ENCODE peak calls at places on chromosomes 11 and 22, in seven cellular contexts. L is GM12878; Q is heart right ventricle; A is brain microvascular endothelial cell; G is foreskin keratinocyte; X is mammary epithelial cell; Y is CD8-positive, alpha-beta T cell. C is an unnamed sample.
A peak's percentile ranks its signal among the peaks of the same experiment; 100 is the strongest.

GRCh38 chr11:44566952-44567875 is 1.8 kb downstream of the CD82 start:
- DNase-seq in Y (no peak), X (no peak), A (no peak), Q (no peak), L (no peak), G (no peak), C (no peak)

GRCh38 chr11:82682003-82682751 is 51.5 kb downstream of the FAM181B start:
- DNase-seq in A (peak; percentile 49), Y (no peak), G (peak; percentile 36), L (peak; percentile 9), X (peak; percentile 62), Q (no peak), C (peak; percentile 48)

GRCh38 chr22:43239956-43240355 is 53.0 kb upstream of the TTLL12 start:
- DNase-seq in A (no peak), Q (no peak), X (no peak), G (no peak), L (no peak), Y (no peak), C (no peak)

GRCh38 chr11:26677566-26677965 is 44.3 kb downstream of the SLC5A12 start:
- DNase-seq in Y (no peak), L (no peak), X (peak; percentile 82), G (peak; percentile 75), A (no peak), Q (no peak), C (peak; percentile 19)

GRCh38 chr11:14953904-14954303 is 18.2 kb downstream of the CALCA start:
- DNase-seq in Y (no peak), X (no peak), L (no peak), Q (no peak), G (no peak), A (no peak), C (no peak)

GRCh38 chr11:122775675-122776271 is 62.5 kb upstream of the CRTAM start:
- DNase-seq in Q (no peak), L (no peak), Y (no peak), A (no peak), X (no peak), G (no peak), C (no peak)

GRCh38 chr11:7449196-7449840 is 36.0 kb upstream of the OLFML1 start:
- DNase-seq in X (no peak), Q (no peak), G (no peak), A (no peak), Y (no peak), L (no peak), C (no peak)

GRCh38 chr11:13118194-13118593 is 109.1 kb downstream of the RASSF10 start:
- DNase-seq in Q (no peak), X (peak; percentile 99), L (no peak), A (peak; percentile 85), G (peak; percentile 81), Y (no peak), C (peak; percentile 63)

GRCh38 chr11:107898270-107898669 is 30.0 kb upstream of the RAB39A start:
- DNase-seq in Y (no peak), L (peak; percentile 24), G (peak; percentile 15), X (peak; percentile 35), A (peak; percentile 35), Q (no peak), C (peak; percentile 38)

GRCh38 chr22:39409630-39410029 is 10.1 kb downstream of the TAB1 start:
- DNase-seq in G (no peak), Y (no peak), X (no peak), Q (no peak), L (no peak), A (no peak), C (no peak)

GRCh38 chr11:5831196-5831829 is 10.4 kb downstream of the OR52E6 start:
- DNase-seq in L (no peak), G (no peak), Y (no peak), X (peak; percentile 3), A (no peak), Q (no peak), C (no peak)

GRCh38 chr22:47631571-47632102 is 869.2 kb downstream of the TBC1D22A start:
- DNase-seq in A (no peak), G (peak; percentile 68), L (no peak), Q (no peak), X (no peak), Y (peak; percentile 29), C (no peak)

GRCh38 chr11:112459001-112459400 is 198.3 kb upstream of the PLET1 start:
- DNase-seq in Q (no peak), Y (no peak), G (no peak), X (no peak), A (no peak), L (no peak), C (no peak)

GRCh38 chr11:86812981-86813380 is 12.6 kb downstream of the PRSS23 start:
- DNase-seq in G (no peak), A (no peak), Y (no peak), L (no peak), X (no peak), Q (no peak), C (no peak)

GRCh38 chr11:128524172-128524571 is 63.2 kb downstream of the ETS1 start:
- DNase-seq in A (no peak), L (no peak), G (no peak), Q (no peak), X (no peak), Y (no peak), C (no peak)

GRCh38 chr11:101797335-101797734 is 117.5 kb upstream of the CEP126 start:
- DNase-seq in A (peak; percentile 14), Q (no peak), G (no peak), Y (no peak), X (no peak), L (no peak), C (no peak)

GRCh38 chr22:47053013-47053864 is 290.8 kb downstream of the TBC1D22A start:
- DNase-seq in L (no peak), Y (no peak), A (no peak), G (no peak), Q (peak; percentile 6), X (no peak), C (no peak)

GRCh38 chr11:135075740-135076139 is 663.7 kb upstream of the B3GAT1 start:
- DNase-seq in Q (peak; percentile 35), X (no peak), A (peak; percentile 59), G (no peak), L (no peak), Y (no peak), C (no peak)

GRCh38 chr11:16572946-16573345 is 165.5 kb upstream of the C11orf58 start:
- DNase-seq in G (no peak), X (no peak), Y (no peak), Q (no peak), L (no peak), A (no peak), C (no peak)

GRCh38 chr11:73931039-73931645 is 19.7 kb upstream of the DNAJB13 start:
- DNase-seq in L (no peak), A (peak; percentile 80), X (peak; percentile 68), Y (no peak), G (peak; percentile 31), Q (no peak), C (peak; percentile 56)
- TF ChIP-seq CTCF in L (peak; percentile 60), A (peak; percentile 67), X (peak; percentile 55), Y (no peak), G (peak; percentile 71), Q (peak; percentile 28), C (peak; percentile 30)

DNA sequence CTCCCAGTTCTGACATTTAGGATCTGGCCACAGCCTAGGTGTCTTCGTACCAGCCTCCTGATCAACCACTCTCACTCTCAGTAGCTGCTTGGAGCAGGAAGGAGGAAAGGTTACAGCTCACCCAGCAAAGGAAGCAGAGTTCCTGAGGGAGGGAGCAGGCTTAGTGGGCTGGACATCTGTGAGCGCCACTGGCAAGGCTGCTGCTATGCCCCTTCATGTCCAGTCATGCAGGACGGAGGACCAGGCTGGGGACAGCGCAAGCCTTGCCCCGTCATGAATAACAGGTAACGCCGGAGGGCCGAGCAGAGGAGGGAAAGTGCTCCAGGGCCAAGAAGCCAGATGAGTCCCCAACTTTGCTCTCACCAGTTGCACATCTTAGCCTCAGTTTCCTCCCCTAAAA is 25.8 kb downstream of the TPST2 start:
- DNase-seq in X (peak; percentile 83), A (no peak), L (no peak), Y (no peak), G (peak; percentile 23), Q (no peak), C (peak; percentile 34)
- H3K27ac ChIP-seq in X (no peak overlapping the region), A (no peak overlapping the region), L (no peak overlapping the region), Y (no peak overlapping the region), G (no peak overlapping the region), Q (no peak overlapping the region), C (peak overlapping the region; percentile 78)

GRCh38 chr11:70522613-70523311 is 124.4 kb downstream of the CTTN start:
- DNase-seq in G (no peak), Y (no peak), Q (no peak), X (no peak), A (no peak), L (no peak), C (no peak)
- TF ChIP-seq CTCF in G (no peak), Y (no peak), Q (no peak), X (no peak), A (no peak), L (peak; percentile 6), C (no peak)

DNA sequence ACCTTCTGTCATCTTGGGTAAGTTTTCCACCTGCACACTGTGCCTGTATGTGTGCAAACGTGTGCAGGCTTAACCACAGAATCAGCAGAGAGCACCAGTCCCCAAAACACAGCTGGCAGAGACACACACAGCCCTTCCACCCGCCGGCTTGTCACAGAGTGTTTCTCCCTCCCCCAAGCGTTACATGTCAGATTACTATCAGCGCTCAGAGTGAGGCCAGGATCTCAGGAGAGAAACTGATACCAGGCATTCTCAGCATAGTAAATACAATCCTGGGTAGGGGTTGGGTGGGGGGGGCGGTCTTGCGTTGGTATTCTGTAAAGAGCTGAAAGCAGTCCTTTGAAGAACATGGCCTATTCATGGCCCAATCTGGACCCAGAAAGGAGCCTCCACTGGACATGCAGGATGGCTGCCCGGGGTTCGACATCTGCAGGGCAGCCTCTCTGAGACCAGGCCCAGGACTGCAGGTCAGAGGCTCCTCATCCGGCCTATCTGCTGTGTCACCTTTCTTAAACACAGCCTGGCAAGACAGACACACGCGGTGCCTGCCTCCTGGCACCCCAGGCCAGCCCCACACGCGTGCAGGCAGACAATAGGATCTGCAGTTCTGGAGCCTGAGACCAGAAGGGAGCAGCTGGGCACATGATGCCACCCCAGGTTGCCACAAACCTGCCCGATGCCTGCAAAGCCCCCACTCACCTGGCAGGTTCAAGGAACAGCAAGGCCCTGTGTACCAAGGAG is 1.7 kb downstream of the OSBPL5 start:
- DNase-seq in X (no peak), A (no peak), Q (peak; percentile 12), G (no peak), Y (no peak), L (no peak), C (no peak)
- H3K27ac ChIP-seq in X (no peak overlapping the region), A (no peak overlapping the region), Q (peak overlapping the region; percentile 83), G (no peak overlapping the region), Y (no peak overlapping the region), L (no peak overlapping the region), C (peak overlapping the region; percentile 77)

GRCh38 chr11:36817336-36817965 is 219.4 kb upstream of the RAG2 start:
- DNase-seq in G (peak; percentile 19), L (no peak), Y (no peak), A (no peak), X (peak; percentile 57), Q (no peak), C (peak; percentile 30)

GRCh38 chr11:36822829-36823228 is 224.8 kb upstream of the RAG2 start:
- DNase-seq in G (no peak), Q (no peak), A (no peak), X (no peak), Y (no peak), L (no peak), C (no peak)

GRCh38 chr11:36818410-36818809 is 220.4 kb upstream of the RAG2 start:
- DNase-seq in Q (no peak), Y (no peak), A (no peak), X (no peak), G (no peak), L (no peak), C (no peak)
- TF ChIP-seq CTCF in Q (no peak), Y (no peak), A (peak; percentile 17), X (peak; percentile 52), G (peak; percentile 51), L (peak; percentile 29), C (no peak)